ENCODE peak calls at places on chromosomes 6 and 20, in six cellular contexts. One of them, this sample, is unnamed.

GRCh38 chr6:33082702-33083101 is 6.9 kb downstream of the HLA-DPB1 start:
- DNase-seq in natural killer cell: no peak
- DNase-seq in type B pancreatic cell: no peak
- DNase-seq in left ventricle myocardium inferior: peak
- DNase-seq in fibroblast of pulmonary artery: no peak
- DNase-seq in right atrium auricular region: no peak
- DNase-seq in this sample: no peak

GRCh38 chr6:158033077-158033750 is 51.6 kb downstream of the SYNJ2 start:
- DNase-seq in natural killer cell: peak
- DNase-seq in type B pancreatic cell: no peak
- DNase-seq in left ventricle myocardium inferior: peak
- DNase-seq in fibroblast of pulmonary artery: no peak
- DNase-seq in right atrium auricular region: no peak
- DNase-seq in this sample: no peak

GRCh38 chr6:108884211-108885059 is 36.2 kb downstream of the ARMC2 start:
- DNase-seq in natural killer cell: no peak
- DNase-seq in type B pancreatic cell: no peak
- DNase-seq in left ventricle myocardium inferior: no peak
- DNase-seq in fibroblast of pulmonary artery: no peak
- DNase-seq in right atrium auricular region: no peak
- DNase-seq in this sample: no peak

GRCh38 chr6:14105547-14105946 is 12.0 kb upstream of the CD83 start:
- DNase-seq in natural killer cell: no peak
- DNase-seq in type B pancreatic cell: no peak
- DNase-seq in left ventricle myocardium inferior: no peak
- DNase-seq in fibroblast of pulmonary artery: no peak
- DNase-seq in right atrium auricular region: no peak
- DNase-seq in this sample: no peak

GRCh38 chr6:3022765-3023662 is 23.3 kb downstream of the NQO2 start:
- DNase-seq in natural killer cell: no peak
- DNase-seq in type B pancreatic cell: no peak
- DNase-seq in left ventricle myocardium inferior: no peak
- DNase-seq in fibroblast of pulmonary artery: no peak
- DNase-seq in right atrium auricular region: no peak
- DNase-seq in this sample: no peak

GRCh38 chr20:38213607-38213940 is 47.0 kb downstream of the KIAA1755 start:
- DNase-seq in natural killer cell: no peak
- DNase-seq in type B pancreatic cell: no peak
- DNase-seq in left ventricle myocardium inferior: no peak
- DNase-seq in fibroblast of pulmonary artery: no peak
- DNase-seq in right atrium auricular region: no peak
- DNase-seq in this sample: no peak

GRCh38 chr20:49937023-49937929 is 1.1 kb downstream of the RNF114 start:
- DNase-seq in natural killer cell: no peak
- DNase-seq in type B pancreatic cell: no peak
- DNase-seq in left ventricle myocardium inferior: no peak
- DNase-seq in fibroblast of pulmonary artery: no peak
- DNase-seq in right atrium auricular region: no peak
- DNase-seq in this sample: no peak

GRCh38 chr6:13357551-13358075 is 29.3 kb upstream of the TBC1D7 start:
- DNase-seq in natural killer cell: no peak
- DNase-seq in type B pancreatic cell: no peak
- DNase-seq in left ventricle myocardium inferior: no peak
- DNase-seq in fibroblast of pulmonary artery: peak
- DNase-seq in right atrium auricular region: no peak
- DNase-seq in this sample: no peak

GRCh38 chr6:140256213-140256612 is 881.8 kb upstream of the CITED2 start:
- DNase-seq in natural killer cell: no peak
- DNase-seq in type B pancreatic cell: no peak
- DNase-seq in left ventricle myocardium inferior: no peak
- DNase-seq in fibroblast of pulmonary artery: no peak
- DNase-seq in right atrium auricular region: no peak
- DNase-seq in this sample: no peak

GRCh38 chr6:36104836-36105235 is 25.5 kb upstream of the MAPK13 start:
- DNase-seq in natural killer cell: no peak
- DNase-seq in type B pancreatic cell: no peak
- DNase-seq in left ventricle myocardium inferior: no peak
- DNase-seq in fibroblast of pulmonary artery: peak
- DNase-seq in right atrium auricular region: no peak
- DNase-seq in this sample: no peak

GRCh38 chr6:127459231-127459641 is at the start of gene KIAA0408:
- DNase-seq in natural killer cell: no peak
- DNase-seq in type B pancreatic cell: no peak
- DNase-seq in left ventricle myocardium inferior: peak
- DNase-seq in fibroblast of pulmonary artery: peak
- DNase-seq in right atrium auricular region: peak
- DNase-seq in this sample: no peak

GRCh38 chr6:34340906-34341480 is 51.5 kb downstream of the NUDT3 start:
- DNase-seq in natural killer cell: no peak
- DNase-seq in type B pancreatic cell: no peak
- DNase-seq in left ventricle myocardium inferior: no peak
- DNase-seq in fibroblast of pulmonary artery: no peak
- DNase-seq in right atrium auricular region: no peak
- DNase-seq in this sample: no peak

GRCh38 chr20:24850206-24850605 is 98.9 kb upstream of the CST7 start:
- DNase-seq in natural killer cell: no peak
- DNase-seq in type B pancreatic cell: no peak
- DNase-seq in left ventricle myocardium inferior: no peak
- DNase-seq in fibroblast of pulmonary artery: no peak
- DNase-seq in right atrium auricular region: no peak
- DNase-seq in this sample: no peak

GRCh38 chr20:36439040-36439730 is 102.1 kb upstream of the MYL9 start:
- DNase-seq in natural killer cell: peak
- DNase-seq in type B pancreatic cell: peak
- DNase-seq in left ventricle myocardium inferior: peak
- DNase-seq in fibroblast of pulmonary artery: peak
- DNase-seq in right atrium auricular region: peak
- DNase-seq in this sample: peak

DNA sequence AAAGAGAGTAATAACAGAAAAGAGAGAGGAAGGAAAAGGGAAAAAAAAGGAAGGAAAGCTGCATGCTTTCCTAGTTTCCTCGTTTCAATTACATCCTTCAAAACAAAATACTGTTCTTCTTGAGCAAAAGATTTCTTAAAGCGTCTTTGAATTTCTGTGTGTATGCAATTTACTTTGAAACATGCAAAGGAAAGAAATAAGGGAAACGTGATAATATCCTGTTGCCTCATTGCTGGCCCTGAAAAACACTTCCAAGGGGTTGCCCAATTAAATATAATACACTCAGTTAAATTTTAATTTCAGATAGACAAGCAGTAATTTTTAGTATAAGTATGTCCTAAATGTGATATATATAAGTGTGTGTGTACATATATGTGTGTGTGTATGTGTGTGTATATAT is 51.2 kb upstream of the TPD52L1 start:
- DNase-seq in natural killer cell: no peak
- DNase-seq in type B pancreatic cell: no peak
- DNase-seq in left ventricle myocardium inferior: no peak
- DNase-seq in fibroblast of pulmonary artery: peak
- DNase-seq in right atrium auricular region: no peak
- DNase-seq in this sample: no peak
- TF ChIP-seq CTCF in natural killer cell: no peak
- TF ChIP-seq CTCF in type B pancreatic cell: no peak
- TF ChIP-seq CTCF in left ventricle myocardium inferior: no peak
- TF ChIP-seq CTCF in fibroblast of pulmonary artery: no peak
- TF ChIP-seq CTCF in right atrium auricular region: no peak
- TF ChIP-seq CTCF in this sample: no peak

GRCh38 chr20:17655286-17655651 is 26.8 kb downstream of the RRBP1 start:
- DNase-seq in natural killer cell: no peak
- DNase-seq in type B pancreatic cell: no peak
- DNase-seq in left ventricle myocardium inferior: no peak
- DNase-seq in fibroblast of pulmonary artery: peak
- DNase-seq in right atrium auricular region: no peak
- DNase-seq in this sample: no peak
- TF ChIP-seq CTCF in natural killer cell: no peak
- TF ChIP-seq CTCF in type B pancreatic cell: peak
- TF ChIP-seq CTCF in left ventricle myocardium inferior: peak
- TF ChIP-seq CTCF in fibroblast of pulmonary artery: no peak
- TF ChIP-seq CTCF in right atrium auricular region: no peak
- TF ChIP-seq CTCF in this sample: no peak

GRCh38 chr6:88536056-88536455 is 369.9 kb upstream of the CNR1 start:
- DNase-seq in natural killer cell: no peak
- DNase-seq in type B pancreatic cell: no peak
- DNase-seq in left ventricle myocardium inferior: no peak
- DNase-seq in fibroblast of pulmonary artery: no peak
- DNase-seq in right atrium auricular region: no peak
- DNase-seq in this sample: no peak

GRCh38 chr6:88538849-88539571 is 372.9 kb upstream of the CNR1 start:
- DNase-seq in natural killer cell: no peak
- DNase-seq in type B pancreatic cell: no peak
- DNase-seq in left ventricle myocardium inferior: no peak
- DNase-seq in fibroblast of pulmonary artery: no peak
- DNase-seq in right atrium auricular region: no peak
- DNase-seq in this sample: no peak

GRCh38 chr6:88532241-88532860 is 366.2 kb upstream of the CNR1 start:
- DNase-seq in natural killer cell: no peak
- DNase-seq in type B pancreatic cell: no peak
- DNase-seq in left ventricle myocardium inferior: no peak
- DNase-seq in fibroblast of pulmonary artery: no peak
- DNase-seq in right atrium auricular region: no peak
- DNase-seq in this sample: no peak

GRCh38 chr6:88535296-88535695 is 369.1 kb upstream of the CNR1 start:
- DNase-seq in natural killer cell: no peak
- DNase-seq in type B pancreatic cell: no peak
- DNase-seq in left ventricle myocardium inferior: no peak
- DNase-seq in fibroblast of pulmonary artery: no peak
- DNase-seq in right atrium auricular region: no peak
- DNase-seq in this sample: no peak

GRCh38 chr6:88538130-88538706 is 372.1 kb upstream of the CNR1 start:
- DNase-seq in natural killer cell: no peak
- DNase-seq in type B pancreatic cell: no peak
- DNase-seq in left ventricle myocardium inferior: no peak
- DNase-seq in fibroblast of pulmonary artery: peak
- DNase-seq in right atrium auricular region: no peak
- DNase-seq in this sample: peak
- TF ChIP-seq CTCF in natural killer cell: no peak
- TF ChIP-seq CTCF in type B pancreatic cell: no peak
- TF ChIP-seq CTCF in left ventricle myocardium inferior: no peak
- TF ChIP-seq CTCF in fibroblast of pulmonary artery: no peak
- TF ChIP-seq CTCF in right atrium auricular region: no peak
- TF ChIP-seq CTCF in this sample: no peak

GRCh38 chr6:107116328-107116892 is 1.1 kb upstream of the BEND3 start:
- DNase-seq in natural killer cell: no peak
- DNase-seq in type B pancreatic cell: no peak
- DNase-seq in left ventricle myocardium inferior: no peak
- DNase-seq in fibroblast of pulmonary artery: no peak
- DNase-seq in right atrium auricular region: no peak
- DNase-seq in this sample: no peak
- TF ChIP-seq CTCF in natural killer cell: no peak
- TF ChIP-seq CTCF in type B pancreatic cell: peak
- TF ChIP-seq CTCF in left ventricle myocardium inferior: no peak
- TF ChIP-seq CTCF in fibroblast of pulmonary artery: peak
- TF ChIP-seq CTCF in right atrium auricular region: no peak
- TF ChIP-seq CTCF in this sample: peak

DNA sequence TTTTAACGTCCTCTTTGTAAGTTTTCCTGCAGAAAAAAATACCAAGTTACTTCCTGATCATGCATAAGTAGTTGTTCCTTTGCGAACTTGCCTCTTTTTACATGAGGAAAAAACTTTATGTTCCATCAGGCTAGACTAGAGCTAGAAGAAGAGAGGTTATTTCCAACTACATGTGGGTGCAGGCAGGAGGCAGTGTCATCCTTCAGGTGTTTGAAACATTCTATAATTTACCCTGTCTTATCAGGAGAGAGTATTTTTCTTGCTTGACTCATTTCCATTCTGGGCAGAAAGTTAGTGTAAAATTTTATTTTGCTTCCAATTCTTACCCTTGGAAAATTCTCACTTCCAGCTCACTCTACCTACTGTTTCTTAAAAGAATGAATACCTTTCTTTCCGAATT is 28.5 kb upstream of the EPHA7 start:
- DNase-seq in natural killer cell: no peak
- DNase-seq in type B pancreatic cell: no peak
- DNase-seq in left ventricle myocardium inferior: no peak
- DNase-seq in fibroblast of pulmonary artery: no peak
- DNase-seq in right atrium auricular region: no peak
- DNase-seq in this sample: no peak
- TF ChIP-seq CTCF in natural killer cell: no peak
- TF ChIP-seq CTCF in type B pancreatic cell: no peak
- TF ChIP-seq CTCF in left ventricle myocardium inferior: no peak
- TF ChIP-seq CTCF in fibroblast of pulmonary artery: no peak
- TF ChIP-seq CTCF in right atrium auricular region: no peak
- TF ChIP-seq CTCF in this sample: no peak

GRCh38 chr6:139108378-139108777 is 26.5 kb upstream of the HECA start:
- DNase-seq in natural killer cell: no peak
- DNase-seq in type B pancreatic cell: no peak
- DNase-seq in left ventricle myocardium inferior: no peak
- DNase-seq in fibroblast of pulmonary artery: no peak
- DNase-seq in right atrium auricular region: no peak
- DNase-seq in this sample: no peak

GRCh38 chr6:139107051-139107450 is 27.8 kb upstream of the HECA start:
- DNase-seq in natural killer cell: no peak
- DNase-seq in type B pancreatic cell: no peak
- DNase-seq in left ventricle myocardium inferior: no peak
- DNase-seq in fibroblast of pulmonary artery: no peak
- DNase-seq in right atrium auricular region: no peak
- DNase-seq in this sample: no peak

GRCh38 chr6:139112561-139112960 is 22.3 kb upstream of the HECA start:
- DNase-seq in natural killer cell: no peak
- DNase-seq in type B pancreatic cell: no peak
- DNase-seq in left ventricle myocardium inferior: no peak
- DNase-seq in fibroblast of pulmonary artery: no peak
- DNase-seq in right atrium auricular region: no peak
- DNase-seq in this sample: no peak

GRCh38 chr6:139112146-139112545 is 22.7 kb upstream of the HECA start:
- DNase-seq in natural killer cell: no peak
- DNase-seq in type B pancreatic cell: no peak
- DNase-seq in left ventricle myocardium inferior: no peak
- DNase-seq in fibroblast of pulmonary artery: no peak
- DNase-seq in right atrium auricular region: no peak
- DNase-seq in this sample: no peak

GRCh38 chr6:139109558-139109957 is 25.3 kb upstream of the HECA start:
- DNase-seq in natural killer cell: no peak
- DNase-seq in type B pancreatic cell: no peak
- DNase-seq in left ventricle myocardium inferior: no peak
- DNase-seq in fibroblast of pulmonary artery: peak
- DNase-seq in right atrium auricular region: no peak
- DNase-seq in this sample: no peak
- TF ChIP-seq CTCF in natural killer cell: no peak
- TF ChIP-seq CTCF in type B pancreatic cell: peak
- TF ChIP-seq CTCF in left ventricle myocardium inferior: peak
- TF ChIP-seq CTCF in fibroblast of pulmonary artery: peak
- TF ChIP-seq CTCF in right atrium auricular region: peak
- TF ChIP-seq CTCF in this sample: peak

DNA sequence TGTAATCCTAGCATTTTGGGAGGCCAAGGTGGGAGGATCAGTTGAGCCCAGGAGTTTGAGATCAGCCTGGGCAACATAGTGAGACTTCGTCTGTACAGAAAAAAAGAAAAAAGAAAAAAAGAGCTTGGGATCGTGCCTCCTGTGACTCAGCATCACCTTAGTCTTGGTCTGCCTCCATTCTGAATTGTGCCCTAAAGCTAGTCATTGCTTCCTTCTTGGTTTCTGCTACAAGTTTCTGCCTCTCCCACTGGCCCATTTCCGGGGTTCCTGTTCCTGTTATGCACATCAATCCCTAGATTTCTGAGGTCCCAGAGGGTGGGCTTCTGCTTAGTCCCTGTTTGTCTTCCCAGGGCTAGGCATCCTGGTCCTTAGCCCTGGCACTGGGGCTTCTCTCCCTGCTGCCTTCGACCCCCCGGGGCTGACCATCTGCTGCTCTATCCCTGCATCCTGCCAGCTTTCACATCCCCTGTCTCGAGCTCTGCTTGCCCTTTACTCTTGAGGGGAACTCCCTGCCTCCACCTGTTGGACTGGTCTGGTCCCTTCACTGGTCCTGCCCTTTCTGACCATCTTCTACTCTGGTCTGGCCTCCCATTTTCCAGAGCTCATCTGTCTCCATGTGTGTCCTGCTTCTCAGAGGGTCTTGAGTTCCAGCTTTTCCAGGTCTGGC is 77.5 kb upstream of the ESR1 start:
- DNase-seq in natural killer cell: no peak
- DNase-seq in type B pancreatic cell: no peak
- DNase-seq in left ventricle myocardium inferior: no peak
- DNase-seq in fibroblast of pulmonary artery: no peak
- DNase-seq in right atrium auricular region: no peak
- DNase-seq in this sample: no peak
- TF ChIP-seq CTCF in natural killer cell: no peak
- TF ChIP-seq CTCF in type B pancreatic cell: no peak
- TF ChIP-seq CTCF in left ventricle myocardium inferior: no peak
- TF ChIP-seq CTCF in fibroblast of pulmonary artery: no peak
- TF ChIP-seq CTCF in right atrium auricular region: no peak
- TF ChIP-seq CTCF in this sample: no peak

This sample was measured in progenitor cell of endocrine pancreas.